ENCODE peak calls at places on chromosome 13, in five cellular contexts. A is pancreas; U is CD4-positive, alpha-beta T cell; R is glutamatergic neuron; E is Karpas-422. P is an unnamed sample.

GRCh38 chr13:112638157-112638750 is 50.3 kb upstream of the TUBGCP3 start:
- DNase-seq in R (no peak), A (no peak), E (no peak), U (no peak), P (no peak)

GRCh38 chr13:47831265-47831664 is 169.8 kb downstream of the SUCLA2 start:
- DNase-seq in U (no peak), R (no peak), A (no peak), E (no peak), P (no peak)

GRCh38 chr13:28059214-28059613 is 41.2 kb downstream of the FLT3 start:
- DNase-seq in A (peak), R (peak), E (peak), U (peak), P (peak)

GRCh38 chr13:84446972-84447700 is 564.9 kb upstream of the SLITRK1 start:
- DNase-seq in U (no peak), E (no peak), R (no peak), A (peak), P (no peak)

GRCh38 chr13:100269837-100270236 is 180.9 kb downstream of the PCCA start:
- DNase-seq in E (no peak), A (peak), R (no peak), U (no peak), P (no peak)

GRCh38 chr13:112959206-112959605 is 9.8 kb upstream of the MCF2L start:
- DNase-seq in R (no peak), U (no peak), A (no peak), E (no peak), P (no peak)

GRCh38 chr13:33167521-33167920 is 118.0 kb downstream of the STARD13 start:
- DNase-seq in A (no peak), R (no peak), U (no peak), E (no peak), P (no peak)

GRCh38 chr13:51286135-51287002 is 53.1 kb upstream of the SERPINE3 start:
- DNase-seq in A (peak), R (peak), E (peak), U (peak), P (peak)

GRCh38 chr13:53460776-53461175 is 432.2 kb downstream of the OLFM4 start:
- DNase-seq in U (no peak), R (peak), E (no peak), A (no peak), P (no peak)

GRCh38 chr13:25088562-25089221 is 7.2 kb upstream of the PABPC3 start:
- DNase-seq in A (no peak), E (no peak), R (no peak), U (no peak), P (peak)

GRCh38 chr13:60482012-60482411 is 85.0 kb downstream of the TDRD3 start:
- DNase-seq in U (no peak), R (no peak), A (no peak), E (no peak), P (no peak)

GRCh38 chr13:46181799-46182490 is at the start of gene LCP1:
- DNase-seq in R (no peak), U (peak), A (no peak), E (peak), P (peak)

GRCh38 chr13:30618186-30618937 is 642 bp downstream of the USPL1 start:
- DNase-seq in R (peak), E (peak), A (peak), U (peak), P (peak)

GRCh38 chr13:87234981-87235380 is 436.2 kb upstream of the SLITRK5 start:
- DNase-seq in R (no peak), A (no peak), U (no peak), E (no peak), P (no peak)

GRCh38 chr13:48892311-48892710 is 83.4 kb upstream of the FNDC3A start:
- DNase-seq in A (no peak), U (no peak), E (no peak), R (no peak), P (no peak)

GRCh38 chr13:79678100-79678499 is 197.1 kb downstream of the NDFIP2 start:
- DNase-seq in U (no peak), E (no peak), A (no peak), R (no peak), P (no peak)

GRCh38 chr13:45119469-45119989 is 781 bp upstream of the GTF2F2 start:
- DNase-seq in E (peak), R (no peak), U (peak), A (no peak), P (peak)

GRCh38 chr13:25886438-25887214 is 165.2 kb downstream of the SHISA2 start:
- DNase-seq in R (no peak), E (no peak), U (no peak), A (no peak), P (no peak)

GRCh38 chr13:99605417-99606321 is 104.4 kb downstream of the TM9SF2 start:
- DNase-seq in R (peak), A (peak), U (peak), E (peak), P (peak)

GRCh38 chr13:50844181-50844875 is 836 bp upstream of the DLEU7 start:
- DNase-seq in U (no peak), R (no peak), E (no peak), A (no peak), P (no peak)

GRCh38 chr13:37023871-37024270 is 23.3 kb downstream of the EXOSC8 start:
- DNase-seq in U (no peak), A (no peak), R (no peak), E (no peak), P (no peak)

GRCh38 chr13:20616059-20616797 is 49.3 kb downstream of the IFT88 start:
- DNase-seq in U (no peak), E (no peak), R (no peak), A (no peak), P (no peak)

GRCh38 chr13:111115051-111115840 is at the start of gene ARHGEF7:
- DNase-seq in U (no peak), R (peak), A (no peak), E (no peak), P (no peak)

GRCh38 chr13:109779074-109779473 is 7.3 kb downstream of the IRS2 start:
- DNase-seq in R (no peak), U (peak), E (no peak), A (no peak), P (peak)

GRCh38 chr13:106490177-106490576 is 45.3 kb downstream of the EFNB2 start:
- DNase-seq in U (no peak), A (no peak), E (no peak), R (no peak), P (no peak)

GRCh38 chr13:63209330-63210017 is 1793.8 kb upstream of the PCDH20 start:
- DNase-seq in R (no peak), A (no peak), U (no peak), E (no peak), P (no peak)

GRCh38 chr13:79432992-79433391 is 26.9 kb upstream of the RBM26 start:
- DNase-seq in E (no peak), R (peak), A (no peak), U (no peak), P (no peak)

P was measured in OCI-LY7.